ENCODE peak calls at places on chromosome 10, in five cellular contexts. N is stimulated activated CD4-positive, alpha-beta T cell treated with anti-CD3 and anti-CD28 coated beads, TNF-alpha, amount 100 ng/mL, for 48 hours; U is CD8-positive, alpha-beta T cell; G is KBM-7; P is RPMI7951. I is an unnamed sample.

GRCh38 chr10:72081210-72081609 is 7.1 kb downstream of the SPOCK2 start:
- DNase-seq in N (no peak), U (no peak), G (no peak), P (no peak), I (no peak)

GRCh38 chr10:23088609-23089008 is 6.8 kb upstream of the MSRB2 start:
- DNase-seq in N (no peak), U (no peak), G (no peak), P (no peak), I (no peak)

GRCh38 chr10:132458595-132459251 is 61.7 kb downstream of the PWWP2B start:
- DNase-seq in N (peak), U (peak), G (peak), P (peak), I (peak)

GRCh38 chr10:104301907-104302690 is 33.1 kb downstream of the GSTO2 start:
- DNase-seq in N (no peak), U (no peak), G (no peak), P (peak), I (no peak)

GRCh38 chr10:44975487-44976331 is 2.9 kb downstream of the DEPP1 start:
- DNase-seq in N (no peak), U (no peak), G (peak), P (peak), I (no peak)

GRCh38 chr10:43225787-43226153 is 41.1 kb downstream of the RASGEF1A start:
- DNase-seq in N (no peak), U (no peak), G (no peak), P (peak), I (no peak)

GRCh38 chr10:110513949-110514348 is 16.2 kb downstream of the DUSP5 start:
- DNase-seq in N (no peak), U (no peak), G (no peak), P (no peak), I (no peak)

GRCh38 chr10:128018236-128018635 is 108.0 kb downstream of the MKI67 start:
- DNase-seq in N (no peak), U (no peak), G (no peak), P (no peak), I (no peak)

GRCh38 chr10:31554556-31554955 is 235.5 kb downstream of the ZEB1 start:
- DNase-seq in N (no peak), U (no peak), G (no peak), P (peak), I (no peak)

GRCh38 chr10:117004238-117004626 is 755 bp downstream of the SHTN1 start:
- DNase-seq in N (no peak), U (no peak), G (peak), P (no peak), I (no peak)

GRCh38 chr10:22505923-22506685 is 160.8 kb downstream of the SPAG6 start:
- DNase-seq in N (peak), U (peak), G (peak), P (no peak), I (no peak)

GRCh38 chr10:74118794-74119193 is 31.8 kb downstream of the AP3M1 start:
- DNase-seq in N (no peak), U (no peak), G (no peak), P (peak), I (no peak)

GRCh38 chr10:680146-680545 is 9.3 kb downstream of the DIP2C start:
- DNase-seq in N (no peak), U (no peak), G (no peak), P (no peak), I (no peak)

GRCh38 chr10:24706479-24707118 is 17.1 kb downstream of the ARHGAP21 start:
- DNase-seq in N (no peak), U (no peak), G (peak), P (peak), I (no peak)

GRCh38 chr10:132065491-132066105 is at the start of gene JAKMIP3:
- DNase-seq in N (no peak), U (no peak), G (no peak), P (peak), I (no peak)

GRCh38 chr10:132891994-132892393 is 50.4 kb downstream of the CFAP46 start:
- DNase-seq in N (no peak), U (no peak), G (no peak), P (no peak), I (no peak)

GRCh38 chr10:44292390-44293002 is 92.4 kb downstream of the CXCL12 start:
- DNase-seq in N (no peak), U (no peak), G (no peak), P (peak), I (no peak)

GRCh38 chr10:110613341-110613995 is 30.7 kb upstream of the RBM20 start:
- DNase-seq in N (peak), U (no peak), G (peak), P (no peak), I (no peak)

GRCh38 chr10:31401287-31401686 is 82.3 kb downstream of the ZEB1 start:
- DNase-seq in N (no peak), U (no peak), G (no peak), P (no peak), I (no peak)

GRCh38 chr10:113357688-113358306 is 195.1 kb upstream of the HABP2 start:
- DNase-seq in N (no peak), U (no peak), G (no peak), P (no peak), I (no peak)

GRCh38 chr10:97686301-97686961 is 610 bp downstream of the AVPI1 start:
- DNase-seq in N (no peak), U (no peak), G (no peak), P (no peak), I (no peak)

I was measured in GM18507.